ENCODE peak calls at places on chromosomes 5 and 9, in ten cellular contexts. T is CD4-positive, CD25-positive, alpha-beta regulatory T cell; R is IMR-90; G is mammary epithelial cell; M is spleen; E is endodermal cell; N is AG04450; F is cardiac muscle cell; K is AG10803; V is SJSA1. H is an unnamed sample.
A peak's percentile ranks its signal among the peaks of the same experiment; 100 is the strongest.

GRCh38 chr5:165201364-165202143 is 1696.1 kb downstream of the MAT2B start:
- DNase-seq in T (no peak), R (peak; percentile 70), G (peak; percentile 1), M (no peak), E (no peak), N (no peak), F (peak; percentile 47), K (no peak), V (no peak), H (no peak)

GRCh38 chr9:136763649-136764035 is 676 bp downstream of the LCN15 start:
- DNase-seq in T (no peak), R (no peak), G (no peak), M (no peak), E (no peak), N (no peak), F (no peak), K (no peak), V (no peak), H (no peak)

GRCh38 chr5:125006011-125006685 is 259.7 kb upstream of the ZNF608 start:
- DNase-seq in T (no peak), R (no peak), G (no peak), M (no peak), E (no peak), N (no peak), F (no peak), K (no peak), V (no peak), H (no peak)

GRCh38 chr9:111896942-111897830 is 572 bp downstream of the UGCG start:
- DNase-seq in T (peak; percentile 29), R (no peak), G (peak; percentile 53), M (peak; percentile 93), E (peak; percentile 86), N (no peak), F (peak; percentile 51), K (peak; percentile 48), V (peak; percentile 40), H (peak; percentile 83)

GRCh38 chr9:136719212-136719880 is 7.0 kb downstream of the DIPK1B start:
- DNase-seq in T (no peak), R (no peak), G (no peak), M (peak; percentile 86), E (no peak), N (no peak), F (no peak), K (no peak), V (no peak), H (no peak)

GRCh38 chr9:76452839-76453238 is 6.1 kb upstream of the GCNT1 start:
- DNase-seq in T (no peak), R (no peak), G (no peak), M (no peak), E (no peak), N (no peak), F (no peak), K (peak; percentile 46), V (no peak), H (no peak)

GRCh38 chr5:153445875-153446567 is 44.4 kb upstream of the GRIA1 start:
- DNase-seq in T (no peak), R (no peak), G (peak; percentile 17), M (no peak), E (no peak), N (no peak), F (peak; percentile 0), K (peak; percentile 13), V (no peak), H (peak; percentile 16)

GRCh38 chr5:172868436-172868923 is 34.4 kb downstream of the ERGIC1 start:
- DNase-seq in T (no peak), R (peak; percentile 89), G (peak; percentile 66), M (no peak), E (no peak), N (no peak), F (no peak), K (peak; percentile 60), V (no peak), H (no peak)

GRCh38 chr5:149549461-149550266 is 1.6 kb downstream of the CSNK1A1 start:
- DNase-seq in T (peak; percentile 45), R (peak; percentile 66), G (peak; percentile 65), M (no peak), E (peak; percentile 74), N (no peak), F (peak; percentile 58), K (peak; percentile 56), V (no peak), H (peak; percentile 61)

GRCh38 chr9:93589688-93590087 is 13.3 kb downstream of the PHF2 start:
- DNase-seq in T (no peak), R (peak; percentile 52), G (no peak), M (peak; percentile 71), E (peak; percentile 44), N (no peak), F (peak; percentile 27), K (peak; percentile 55), V (no peak), H (peak; percentile 37)

DNA sequence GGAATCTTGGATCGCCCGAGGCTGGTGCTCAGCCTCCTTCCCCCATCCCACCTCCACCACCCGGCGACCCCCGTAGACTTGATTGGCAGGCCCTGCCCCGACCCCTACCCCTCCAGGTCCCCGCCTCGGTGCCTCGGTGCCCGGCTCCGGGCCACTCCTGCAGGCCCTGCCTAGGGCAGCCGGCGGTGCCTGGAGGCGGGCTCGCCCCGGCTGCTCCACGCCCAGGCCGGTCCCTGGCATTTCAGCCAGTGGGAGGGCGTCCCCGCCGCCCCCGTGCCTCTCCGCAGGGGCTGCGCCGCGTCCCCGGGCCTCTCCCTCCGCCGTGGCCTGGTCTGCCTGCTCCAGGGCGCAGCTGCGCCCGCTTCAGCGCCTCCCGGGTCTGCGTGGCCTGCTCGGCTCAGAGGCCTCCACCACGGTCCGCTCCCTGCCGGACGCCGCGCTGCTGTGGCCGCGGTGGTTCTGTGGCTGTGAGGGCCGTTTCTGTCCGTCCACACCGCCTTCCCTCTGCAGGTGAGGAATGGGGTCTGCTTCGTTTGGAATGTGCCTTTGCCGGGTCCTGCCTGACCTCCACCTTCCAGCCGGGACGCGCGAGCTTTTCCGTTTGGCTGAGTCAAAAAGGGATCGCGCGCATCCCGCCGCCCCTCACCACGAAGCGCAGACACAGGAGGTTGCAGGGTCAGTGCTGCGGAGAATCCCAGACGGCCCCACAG is 48.3 kb upstream of the IRX4 start:
- DNase-seq in T (no peak), R (no peak), G (peak; percentile 64), M (peak; percentile 67), E (peak; percentile 89), N (no peak), F (peak; percentile 5), K (no peak), V (peak; percentile 45), H (peak; percentile 49)
- H3K4me3 ChIP-seq in T (no peak overlapping the region), R (no peak overlapping the region), G (peak overlapping the region; percentile 66), M (no peak overlapping the region), E (peak overlapping the region; percentile 71), N (no peak overlapping the region), F (peak overlapping the region; percentile 7), K (no peak overlapping the region), V (no peak overlapping the region), H (peak overlapping the region; percentile 21)

GRCh38 chr5:141477169-141477568 is 1.4 kb downstream of the PCDHGC3 start:
- DNase-seq in T (no peak), R (no peak), G (no peak), M (no peak), E (no peak), N (no peak), F (no peak), K (no peak), V (no peak), H (no peak)

GRCh38 chr5:141478321-141478945 is 2.7 kb downstream of the PCDHGC3 start:
- DNase-seq in T (no peak), R (peak; percentile 52), G (peak; percentile 78), M (no peak), E (peak; percentile 93), N (no peak), F (no peak), K (peak; percentile 56), V (no peak), H (peak; percentile 44)

GRCh38 chr5:141477815-141478214 is 2.0 kb downstream of the PCDHGC3 start:
- DNase-seq in T (no peak), R (no peak), G (no peak), M (no peak), E (peak; percentile 42), N (no peak), F (no peak), K (no peak), V (no peak), H (no peak)

GRCh38 chr5:141475625-141476131 is at the start of gene PCDHGC3:
- DNase-seq in T (no peak), R (peak; percentile 95), G (peak; percentile 95), M (peak; percentile 88), E (peak; percentile 97), N (peak; percentile 90), F (peak; percentile 98), K (peak; percentile 95), V (peak; percentile 96), H (peak; percentile 93)

GRCh38 chr5:141476132-141476909 is 555 bp downstream of the PCDHGC3 start:
- DNase-seq in T (no peak), R (peak; percentile 85), G (peak; percentile 79), M (no peak), E (peak; percentile 78), N (peak; percentile 47), F (peak; percentile 82), K (peak; percentile 75), V (peak; percentile 66), H (peak; percentile 62)
- H3K4me3 ChIP-seq in T (peak overlapping the region; percentile 32), R (peak overlapping the region; percentile 54), G (peak overlapping the region; percentile 72), M (peak overlapping the region; percentile 52), E (peak overlapping the region; percentile 86), N (peak overlapping the region; percentile 82), F (peak overlapping the region; percentile 25), K (peak overlapping the region; percentile 91), V (peak overlapping the region; percentile 53), H (peak overlapping the region; percentile 47)

GRCh38 chr5:27475063-27475462 is 436.7 kb upstream of the CDH9 start:
- DNase-seq in T (no peak), R (no peak), G (no peak), M (no peak), E (no peak), N (no peak), F (no peak), K (no peak), V (no peak), H (no peak)

GRCh38 chr5:27474395-27474794 is 436.0 kb upstream of the CDH9 start:
- DNase-seq in T (no peak), R (no peak), G (no peak), M (no peak), E (no peak), N (no peak), F (no peak), K (no peak), V (no peak), H (no peak)

GRCh38 chr5:27472875-27473274 is 434.5 kb upstream of the CDH9 start:
- DNase-seq in T (no peak), R (no peak), G (no peak), M (no peak), E (no peak), N (no peak), F (no peak), K (peak; percentile 4), V (no peak), H (no peak)

GRCh38 chr5:27473300-27474053 is 435.1 kb upstream of the CDH9 start:
- DNase-seq in T (no peak), R (no peak), G (no peak), M (no peak), E (no peak), N (no peak), F (no peak), K (no peak), V (no peak), H (no peak)

GRCh38 chr5:27474054-27474323 is 435.6 kb upstream of the CDH9 start:
- DNase-seq in T (no peak), R (no peak), G (no peak), M (no peak), E (no peak), N (no peak), F (no peak), K (peak; percentile 8), V (no peak), H (no peak)
- H3K4me3 ChIP-seq in T (no peak overlapping the region), R (peak overlapping the region; percentile 30), G (no peak overlapping the region), M (no peak overlapping the region), E (peak overlapping the region; percentile 85), N (no peak overlapping the region), F (peak overlapping the region; percentile 36), K (peak overlapping the region; percentile 59), V (no peak overlapping the region), H (no peak overlapping the region)

GRCh38 chr9:129483467-129484324 is 137.2 kb downstream of the C9orf50 start:
- DNase-seq in T (no peak), R (peak; percentile 85), G (peak; percentile 80), M (peak; percentile 84), E (peak; percentile 80), N (no peak), F (peak; percentile 96), K (peak; percentile 91), V (peak; percentile 61), H (peak; percentile 93)
- H3K4me3 ChIP-seq in T (no peak overlapping the region), R (no peak overlapping the region), G (peak overlapping the region; percentile 29), M (peak overlapping the region; percentile 42), E (no peak overlapping the region), N (peak overlapping the region; percentile 27), F (no peak overlapping the region), K (peak overlapping the region; percentile 52), V (peak overlapping the region; percentile 36), H (no peak overlapping the region)

H was measured in hepatocyte.